ENCODE peak calls at places on chromosome 1, in seven cellular contexts. I is NCI-H1930; N is psoas muscle; H is AG08395; A is stimulated activated naive B cell treated with anti-CD40 and anti-IgM and Interleukin-4, amounts not matched to agents 10 μg/mL and 1 μg/mL and 100 μg/mL, for 72 hours; C is fibroblast of lung; W is effector CD4-positive, alpha-beta T cell. G is an unnamed sample.

GRCh38 chr1:28737245-28738137 is 751 bp downstream of the YTHDF2 start:
- DNase-seq in H (peak; percentile 30), A (peak; percentile 28), W (peak; percentile 28), C (peak; percentile 55), I (peak; percentile 35), N (peak; percentile 34), G (no peak)

GRCh38 chr1:100896481-100896982 is 642 bp downstream of the SLC30A7 start:
- DNase-seq in I (no peak), H (peak; percentile 48), W (peak; percentile 60), C (peak; percentile 53), N (no peak), A (peak; percentile 33), G (no peak)

GRCh38 chr1:18147672-18148071 is 40.1 kb downstream of the IGSF21 start:
- DNase-seq in N (no peak), W (no peak), I (no peak), C (no peak), H (no peak), A (no peak), G (no peak)

GRCh38 chr1:233343262-233343661 is 15.7 kb downstream of the MAP3K21 start:
- DNase-seq in A (no peak), C (no peak), N (no peak), I (no peak), H (no peak), W (no peak), G (no peak)

GRCh38 chr1:145891143-145891542 is 5.5 kb upstream of the ANKRD35 start:
- DNase-seq in C (peak; percentile 39), H (no peak), N (no peak), A (no peak), I (no peak), W (no peak), G (no peak)

GRCh38 chr1:4760088-4760487 is 105.7 kb downstream of the AJAP1 start:
- DNase-seq in H (no peak), C (no peak), W (no peak), A (no peak), I (no peak), N (no peak), G (no peak)

GRCh38 chr1:35762204-35762603 is 7.6 kb downstream of the CLSPN start:
- DNase-seq in I (no peak), A (no peak), C (no peak), W (no peak), N (no peak), H (no peak), G (no peak)

GRCh38 chr1:160096491-160097116 is 1.8 kb downstream of the IGSF8 start:
- DNase-seq in A (no peak), C (peak; percentile 37), H (peak; percentile 58), N (peak; percentile 55), W (no peak), I (no peak), G (no peak)

GRCh38 chr1:1091344-1092148 is 17.4 kb upstream of the RNF223 start:
- DNase-seq in W (no peak), A (no peak), C (no peak), N (no peak), H (no peak), I (no peak), G (no peak)